ENCODE peak calls at places on chromosomes 16 and 17, in four cellular contexts. W, K, B and S are unnamed samples.

GRCh38 chr17:32370426-32370825 is 20.5 kb downstream of the ZNF207 start:
- DNase-seq in W (no peak), K (no peak), B (peak), S (no peak)

GRCh38 chr17:34098712-34099111 is 156.4 kb upstream of the CCL2 start:
- DNase-seq in W (no peak), K (no peak), B (no peak), S (no peak)

GRCh38 chr17:15086776-15087175 is 178.3 kb downstream of the PMP22 start:
- DNase-seq in K (no peak), W (no peak), B (no peak), S (no peak)

GRCh38 chr16:28543072-28543471 is 4.3 kb upstream of the NUPR1 start:
- DNase-seq in K (peak), W (no peak), B (no peak), S (no peak)

GRCh38 chr17:45332989-45333701 is 16.3 kb upstream of the MAP3K14 start:
- DNase-seq in B (no peak), K (peak), W (no peak), S (peak)

GRCh38 chr17:73283841-73284282 is 22.2 kb upstream of the CPSF4L start:
- DNase-seq in B (no peak), W (no peak), K (no peak), S (no peak)

GRCh38 chr17:69907081-69907847 is 167.8 kb upstream of the KCNJ16 start:
- DNase-seq in W (no peak), K (no peak), B (no peak), S (no peak)

GRCh38 chr16:30499284-30499683 is 26.7 kb downstream of the ITGAL start:
- DNase-seq in K (no peak), W (no peak), B (no peak), S (no peak)

GRCh38 chr17:5399767-5400166 is 19.7 kb downstream of the NUP88 start:
- DNase-seq in B (no peak), K (no peak), W (no peak), S (no peak)

GRCh38 chr16:67228905-67229304 is 2.0 kb downstream of the TMEM208 start:
- DNase-seq in B (no peak), K (no peak), W (no peak), S (no peak)

DNA sequence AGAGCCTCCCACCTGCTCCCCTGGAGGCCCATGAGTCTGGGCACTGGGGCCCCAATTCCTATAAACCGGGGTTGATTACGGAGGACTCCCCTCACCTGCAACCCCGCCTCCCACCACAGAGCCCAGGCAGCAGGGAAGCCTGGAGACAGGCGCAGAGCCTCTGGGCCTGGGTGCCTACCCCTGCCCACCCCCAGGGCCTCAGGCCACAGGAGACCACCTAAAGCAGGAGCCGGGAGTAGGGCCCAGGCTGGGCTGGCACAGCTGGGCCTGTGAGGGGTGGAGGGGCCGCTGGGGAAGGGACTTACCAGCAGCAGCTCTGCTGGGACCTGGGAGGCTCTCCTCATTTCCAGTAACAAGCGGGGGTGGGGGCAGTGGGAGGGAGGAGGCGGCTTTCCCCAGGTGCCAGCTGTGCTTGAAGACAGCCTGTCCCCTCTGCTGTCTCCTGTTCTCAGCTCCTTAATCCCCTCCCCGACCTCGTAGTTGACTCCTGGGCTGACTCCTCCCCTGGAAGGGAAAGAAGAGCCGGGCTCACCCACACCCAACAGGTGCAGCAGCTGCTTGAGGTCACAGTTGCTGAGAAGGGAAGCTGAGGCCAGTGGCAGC is 46.8 kb downstream of the TMEM235 start:
- DNase-seq in W (no peak), B (no peak), K (peak), S (no peak)
- TF ChIP-seq POLR2A in W (no peak), B (no peak), K (no peak), S (no peak)

DNA sequence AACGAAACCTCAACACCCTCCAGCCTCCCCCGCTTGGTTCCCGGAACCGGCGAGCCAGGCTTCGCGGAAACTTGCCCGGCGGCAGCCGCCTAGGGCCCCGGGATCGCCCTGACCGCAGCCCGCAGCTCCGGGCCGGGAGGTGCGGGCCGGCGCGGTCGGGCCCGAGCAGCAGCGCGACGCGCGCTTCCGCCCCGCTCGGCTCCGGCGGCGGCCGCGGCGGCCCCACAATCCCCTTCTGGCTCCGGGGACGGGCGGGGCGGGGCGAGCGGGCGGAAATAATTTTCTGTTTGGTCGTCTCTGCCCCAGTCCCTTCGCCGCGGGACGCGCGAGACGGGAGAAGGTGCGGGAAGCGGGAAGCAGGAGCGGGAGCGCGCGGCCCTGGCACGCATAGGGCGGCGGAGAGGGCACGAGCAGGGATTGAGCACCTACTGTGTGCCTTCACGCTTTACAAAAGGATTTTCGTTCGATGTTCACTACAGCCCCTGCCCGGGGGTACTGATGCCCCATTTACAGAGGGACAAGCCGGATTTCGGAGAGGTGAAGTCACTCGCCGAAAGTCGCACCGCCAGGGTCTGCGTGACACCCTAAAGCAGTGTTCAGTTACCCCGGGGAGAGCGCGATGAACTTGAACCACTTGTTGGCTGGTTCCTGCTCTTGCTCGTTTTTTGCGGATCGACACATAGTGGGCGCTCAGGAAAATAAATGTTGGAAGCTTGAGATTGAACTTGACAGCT is 2.7 kb upstream of the MLLT6 start:
- DNase-seq in B (peak), K (peak), W (no peak), S (peak)
- TF ChIP-seq POLR2A in B (peak), K (peak), W (peak), S (peak)

GRCh38 chr17:76714336-76714735 is 3.6 kb upstream of the MXRA7 start:
- DNase-seq in B (no peak), K (no peak), W (no peak), S (no peak)
- TF ChIP-seq POLR2A in B (no peak), K (no peak), W (no peak), S (no peak)

GRCh38 chr16:88569614-88569984 is 604 bp upstream of the ZC3H18 start:
- DNase-seq in B (no peak), K (no peak), W (no peak), S (no peak)

GRCh38 chr16:88568710-88569613 is 1.2 kb upstream of the ZC3H18 start:
- DNase-seq in B (no peak), K (no peak), W (no peak), S (no peak)

GRCh38 chr16:88570691-88571092 is 489 bp downstream of the ZC3H18 start:
- DNase-seq in W (no peak), B (peak), K (peak), S (peak)

GRCh38 chr16:88566158-88566557 is 4.0 kb upstream of the ZC3H18 start:
- DNase-seq in B (peak), W (no peak), K (no peak), S (no peak)

DNA sequence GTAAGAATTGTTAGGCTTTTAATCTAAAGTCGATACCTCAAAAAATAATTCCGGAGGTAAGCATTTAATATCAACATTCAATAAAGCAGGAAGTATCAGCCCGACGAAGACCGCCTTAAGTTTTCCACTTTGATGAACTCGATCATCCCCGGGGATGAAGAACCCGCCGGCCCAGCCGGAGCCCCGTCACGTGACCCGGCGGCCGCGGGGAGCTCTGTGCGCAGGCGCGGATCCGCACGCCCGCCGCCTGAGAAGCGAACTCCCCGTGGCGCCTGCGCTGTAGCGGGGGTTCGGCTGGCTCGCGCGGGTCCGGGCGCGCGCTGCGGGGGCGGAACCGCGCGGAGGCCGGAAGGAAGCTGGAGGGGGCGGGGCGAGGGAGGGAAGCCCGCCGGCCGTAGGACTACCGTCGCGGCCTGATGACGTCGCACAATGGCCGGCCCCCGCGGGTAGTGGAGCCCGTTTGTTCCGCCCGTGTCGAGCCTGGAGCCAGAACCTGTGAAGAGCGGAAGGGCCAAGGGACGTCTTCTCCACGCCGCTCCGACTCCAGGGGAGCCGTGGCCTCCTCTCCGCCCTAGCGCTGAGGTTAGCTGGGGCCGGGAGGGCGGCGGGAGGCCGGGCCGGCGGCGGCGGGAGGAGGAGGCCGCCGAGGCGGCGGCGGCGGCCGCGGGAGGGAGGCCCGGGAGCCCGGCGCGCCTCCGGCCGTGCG is at the start of gene ZC3H18:
- DNase-seq in K (peak), B (peak), W (peak), S (peak)
- TF ChIP-seq POLR2A in K (peak), B (peak), W (peak), S (peak)

GRCh38 chr17:6713918-6714271 is 726 bp upstream of the SLC13A5 start:
- DNase-seq in K (no peak), W (no peak), B (no peak), S (no peak)

GRCh38 chr17:6712854-6713129 is 377 bp downstream of the SLC13A5 start:
- DNase-seq in W (no peak), K (no peak), B (no peak), S (no peak)

GRCh38 chr17:6714315-6714874 is 1.2 kb upstream of the SLC13A5 start:
- DNase-seq in K (no peak), B (no peak), W (no peak), S (no peak)

GRCh38 chr17:6712058-6712853 is 913 bp downstream of the SLC13A5 start:
- DNase-seq in B (no peak), K (no peak), W (no peak), S (no peak)

DNA sequence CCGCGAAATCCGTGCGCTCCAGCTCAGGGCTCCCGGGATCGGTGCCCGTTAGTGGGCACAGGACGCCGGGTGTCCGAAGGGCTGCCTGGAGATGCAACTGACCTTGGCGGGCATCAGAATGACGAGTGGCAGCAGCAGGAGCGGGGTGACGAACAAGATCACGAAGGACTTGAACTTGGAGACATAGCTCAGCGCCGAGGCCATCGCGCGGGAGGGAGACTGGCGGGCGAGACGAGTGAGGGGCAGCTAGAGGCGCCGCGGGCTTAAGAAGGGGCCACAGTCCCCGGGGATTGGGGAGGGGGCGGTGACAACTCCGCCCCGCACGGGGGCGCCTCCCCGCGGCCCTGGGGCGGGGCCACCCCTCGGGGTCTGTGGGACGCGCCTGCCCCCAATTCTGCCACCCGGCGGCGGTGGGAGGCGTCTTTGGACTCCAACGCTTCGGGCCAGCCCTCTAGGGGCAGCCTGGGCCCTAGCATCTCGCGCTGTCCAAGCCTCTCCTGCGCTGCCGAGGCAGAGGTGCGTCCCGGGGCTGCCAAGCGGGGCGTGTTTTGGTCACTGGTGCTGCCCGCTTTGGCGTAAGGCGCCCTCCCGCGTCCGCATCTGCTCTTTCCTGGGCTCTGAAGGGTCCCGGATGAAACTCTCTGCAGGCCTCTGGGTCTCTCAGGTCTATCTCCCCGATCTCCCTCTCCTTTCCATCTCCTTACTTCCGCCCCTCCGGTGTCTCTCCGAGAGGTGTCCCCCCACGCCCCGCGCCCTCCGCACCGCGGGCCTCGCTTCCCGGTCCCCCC is at the start of gene SLC13A5:
- DNase-seq in K (no peak), B (peak), W (no peak), S (peak)
- TF ChIP-seq POLR2A in K (no peak), B (no peak), W (no peak), S (no peak)

GRCh38 chr17:7555320-7555948 is 3.1 kb upstream of the TNFSF13 start:
- DNase-seq in B (no peak), W (no peak), K (no peak), S (no peak)

GRCh38 chr17:7556627-7557026 is 1.9 kb upstream of the TNFSF13 start:
- DNase-seq in K (peak), B (no peak), W (no peak), S (no peak)

GRCh38 chr17:7557825-7558543 is 566 bp upstream of the TNFSF13 start:
- DNase-seq in B (peak), K (peak), W (no peak), S (no peak)

GRCh38 chr17:7558544-7559306 is at the start of gene TNFSF13:
- DNase-seq in B (no peak), K (peak), W (no peak), S (no peak)

GRCh38 chr17:7557147-7557764 is 1.3 kb upstream of the TNFSF13 start:
- DNase-seq in K (peak), W (no peak), B (no peak), S (no peak)
- TF ChIP-seq POLR2A in K (peak), W (no peak), B (no peak), S (no peak)

GRCh38 chr17:76588182-76588581 is 2.5 kb upstream of the ST6GALNAC2 start:
- DNase-seq in K (no peak), W (no peak), B (no peak), S (no peak)

GRCh38 chr17:76584427-76585047 is 1.1 kb downstream of the ST6GALNAC2 start:
- DNase-seq in B (no peak), K (no peak), W (no peak), S (no peak)

GRCh38 chr17:76585048-76585648 is 512 bp downstream of the ST6GALNAC2 start:
- DNase-seq in B (no peak), W (no peak), K (peak), S (no peak)

GRCh38 chr17:76586741-76587487 is 1.3 kb upstream of the ST6GALNAC2 start:
- DNase-seq in W (no peak), K (no peak), B (no peak), S (no peak)

GRCh38 chr17:76585649-76586593 is at the start of gene ST6GALNAC2:
- DNase-seq in K (peak), B (peak), W (no peak), S (peak)
- TF ChIP-seq POLR2A in K (no peak), B (no peak), W (no peak), S (no peak)